ENCODE peak calls at places on chromosome 17, in four cellular contexts. J, C, P and W are unnamed samples. For H3K36me3, the result is how much of the 10 kb centered on the place peaks cover.

GRCh38 chr17:8889458-8890210 is 22.2 kb upstream of the PIK3R6 start:
- DNase-seq in J (no peak), C (peak), P (no peak), W (no peak)

GRCh38 chr17:5919104-5919503 is 151.1 kb upstream of the WSCD1 start:
- DNase-seq in J (no peak), C (no peak), P (no peak), W (no peak)

GRCh38 chr17:59561042-59561441 is 4.4 kb upstream of the DHX40 start:
- DNase-seq in J (no peak), C (peak), P (no peak), W (peak)

GRCh38 chr17:17590883-17591407 is 563 bp downstream of the PEMT start:
- DNase-seq in J (no peak), C (no peak), P (no peak), W (no peak)

GRCh38 chr17:30236807-30237206 is 1.3 kb upstream of the SLC6A4 start:
- DNase-seq in J (peak), C (peak), P (peak), W (no peak)

GRCh38 chr17:73667184-73667959 is 23.1 kb upstream of the SDK2 start:
- DNase-seq in J (no peak), C (no peak), P (no peak), W (no peak)

GRCh38 chr17:66276328-66276937 is 26.0 kb upstream of the PRKCA start:
- DNase-seq in J (no peak), C (no peak), P (no peak), W (peak)

GRCh38 chr17:14245002-14245401 is 8.3 kb upstream of the CDRT15 start:
- DNase-seq in J (no peak), C (no peak), P (no peak), W (no peak)

GRCh38 chr17:72609501-72609900 is 483.0 kb downstream of the SLC39A11 start:
- DNase-seq in J (no peak), C (no peak), P (no peak), W (peak)

GRCh38 chr17:81241648-81242420 is 2.7 kb downstream of the NDUFAF8 start:
- DNase-seq in J (no peak), C (peak), P (peak), W (peak)

GRCh38 chr17:20706752-20707372 is 127.3 kb downstream of the CDRT15L2 start:
- DNase-seq in J (no peak), C (no peak), P (no peak), W (no peak)

GRCh38 chr17:72474243-72474642 is 353.4 kb downstream of the SOX9 start:
- DNase-seq in J (no peak), C (no peak), P (no peak), W (no peak)

GRCh38 chr17:72563952-72564351 is 443.1 kb downstream of the SOX9 start:
- DNase-seq in J (no peak), C (no peak), P (no peak), W (no peak)

GRCh38 chr17:75849304-75849695 is 5.1 kb upstream of the UNC13D start:
- DNase-seq in J (no peak), C (no peak), P (no peak), W (no peak)
- H3K36me3 ChIP-seq in J (half or more), C (under half), P (under half), W (half or more)

GRCh38 chr17:75289122-75289831 is at the start of gene SLC25A19:
- DNase-seq in J (peak), C (peak), P (peak), W (peak)
- TF ChIP-seq CTCF in J (peak), C (peak), P (peak), W (peak)

GRCh38 chr17:36494674-36495073 is 8.2 kb downstream of the ZNHIT3 start:
- DNase-seq in J (no peak), C (no peak), P (no peak), W (no peak)
- H3K36me3 ChIP-seq in J (under half), C (half or more), P (under half), W (under half)

DNA sequence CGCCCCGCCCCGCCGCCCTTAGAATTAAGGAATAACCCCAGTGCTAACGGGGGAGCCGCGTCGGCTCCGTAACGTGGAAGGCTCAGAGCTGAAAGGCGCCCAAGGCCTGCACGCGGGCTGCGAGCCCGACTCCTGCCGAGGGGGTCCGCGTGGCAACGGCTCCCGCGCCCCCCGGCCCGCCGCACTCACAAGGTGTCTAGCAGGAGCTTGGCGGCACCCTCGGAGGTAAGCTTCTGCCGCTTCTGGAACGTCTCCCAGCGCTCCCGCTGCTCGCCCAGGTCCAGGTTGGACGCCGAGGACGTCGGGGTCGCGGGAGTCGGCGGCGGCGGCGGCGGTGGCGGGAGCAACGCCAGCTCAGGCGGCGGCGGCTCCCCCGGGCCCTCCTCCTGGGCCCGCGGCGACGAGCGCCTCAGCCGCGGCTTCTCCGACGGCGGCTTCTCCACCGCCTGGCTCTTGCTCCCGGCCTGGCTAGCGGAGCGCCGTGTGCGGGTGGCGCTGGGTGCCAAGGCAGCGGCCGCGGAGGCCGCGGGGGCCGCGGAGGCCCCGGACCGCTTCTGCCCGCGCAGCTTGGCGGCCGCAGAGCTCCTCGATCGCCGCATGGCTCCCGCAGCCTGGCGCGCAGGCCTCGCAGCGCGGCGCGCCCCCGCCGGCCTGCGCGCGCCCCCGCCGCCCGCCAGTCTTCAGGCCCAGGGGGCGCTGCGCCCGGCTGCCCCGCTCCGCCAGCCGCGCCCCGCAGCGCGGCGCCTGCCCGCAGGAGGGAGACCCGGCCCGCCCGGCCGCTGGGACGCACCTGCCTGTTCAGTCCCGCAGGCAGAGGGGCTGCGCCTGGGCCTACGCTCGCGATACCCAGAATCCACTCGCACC is at the start of gene CENPV:
- DNase-seq in J (no peak), C (peak), P (peak), W (peak)
- TF ChIP-seq CTCF in J (no peak), C (no peak), P (peak), W (no peak)

GRCh38 chr17:46194393-46195216 is 1.4 kb upstream of the KANSL1 start:
- DNase-seq in J (no peak), C (no peak), P (no peak), W (peak)

GRCh38 chr17:46192211-46192483 is 1.1 kb downstream of the KANSL1 start:
- DNase-seq in J (no peak), C (no peak), P (no peak), W (no peak)

GRCh38 chr17:46193626-46194392 is 580 bp upstream of the KANSL1 start:
- DNase-seq in J (peak), C (peak), P (peak), W (peak)

GRCh38 chr17:46192484-46193245 is 564 bp downstream of the KANSL1 start:
- DNase-seq in J (peak), C (peak), P (peak), W (peak)

GRCh38 chr17:46193246-46193625 is at the start of gene KANSL1:
- DNase-seq in J (peak), C (peak), P (peak), W (peak)
- H3K36me3 ChIP-seq in J (under half), C (under half), P (under half), W (under half)

GRCh38 chr17:9931144-9931543 is 26.1 kb upstream of the RCVRN start:
- DNase-seq in J (no peak), C (no peak), P (no peak), W (no peak)

GRCh38 chr17:9929873-9930272 is 24.8 kb upstream of the RCVRN start:
- DNase-seq in J (no peak), C (no peak), P (no peak), W (no peak)

GRCh38 chr17:9926150-9926804 is 21.2 kb upstream of the RCVRN start:
- DNase-seq in J (no peak), C (no peak), P (no peak), W (no peak)

GRCh38 chr17:9925457-9925856 is 20.4 kb upstream of the RCVRN start:
- DNase-seq in J (no peak), C (no peak), P (no peak), W (no peak)

DNA sequence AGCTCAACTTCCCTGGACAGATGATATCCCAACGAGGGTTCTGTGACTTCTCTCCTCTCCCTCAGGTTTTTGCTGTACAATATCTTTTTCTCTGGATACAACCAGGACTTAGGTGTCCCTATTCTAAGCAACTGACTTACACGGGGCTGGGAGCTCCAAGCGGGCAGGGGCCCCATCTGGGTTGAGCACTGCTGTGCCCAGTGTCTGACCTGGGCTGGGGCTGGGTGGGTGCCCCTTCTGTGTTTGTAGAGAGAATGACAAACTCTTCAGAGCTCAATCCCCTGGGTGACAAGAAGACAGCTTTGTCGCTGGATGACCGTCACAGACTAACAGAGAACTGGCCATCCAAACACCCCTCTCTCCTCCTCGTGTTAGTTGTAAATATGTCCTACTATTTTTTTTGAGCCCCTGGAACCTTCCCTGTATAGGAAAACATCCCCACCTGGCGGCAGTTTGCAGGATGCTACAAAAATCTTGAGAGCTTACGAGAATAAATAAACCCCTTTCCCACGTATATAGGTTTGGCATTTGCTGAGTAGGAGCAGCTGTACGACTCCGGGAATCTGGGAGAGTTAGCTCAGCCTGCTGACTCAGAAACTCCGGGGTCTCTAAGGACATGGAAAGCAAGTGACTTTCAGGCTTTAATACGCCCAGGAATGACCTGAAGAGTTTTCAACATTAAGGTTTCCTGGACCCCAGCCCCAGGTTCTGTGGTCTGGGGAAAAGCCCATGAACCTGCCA is 23.7 kb upstream of the RCVRN start:
- DNase-seq in J (no peak), C (peak), P (no peak), W (peak)
- TF ChIP-seq CTCF in J (no peak), C (peak), P (peak), W (peak)

GRCh38 chr17:50135316-50136095 is 5.5 kb upstream of the SAMD14 start:
- DNase-seq in J (no peak), C (no peak), P (no peak), W (no peak)
- H3K36me3 ChIP-seq in J (under half), C (under half), P (under half), W (half or more)

GRCh38 chr17:57498443-57498842 is 242.1 kb downstream of the MSI2 start:
- DNase-seq in J (no peak), C (no peak), P (no peak), W (no peak)

GRCh38 chr17:57502696-57503307 is 242.3 kb downstream of the CCDC182 start:
- DNase-seq in J (no peak), C (no peak), P (no peak), W (no peak)

GRCh38 chr17:57496382-57496781 is 240.1 kb downstream of the MSI2 start:
- DNase-seq in J (no peak), C (no peak), P (no peak), W (no peak)

GRCh38 chr17:57501016-57501415 is 244.1 kb downstream of the CCDC182 start:
- DNase-seq in J (no peak), C (no peak), P (no peak), W (no peak)

DNA sequence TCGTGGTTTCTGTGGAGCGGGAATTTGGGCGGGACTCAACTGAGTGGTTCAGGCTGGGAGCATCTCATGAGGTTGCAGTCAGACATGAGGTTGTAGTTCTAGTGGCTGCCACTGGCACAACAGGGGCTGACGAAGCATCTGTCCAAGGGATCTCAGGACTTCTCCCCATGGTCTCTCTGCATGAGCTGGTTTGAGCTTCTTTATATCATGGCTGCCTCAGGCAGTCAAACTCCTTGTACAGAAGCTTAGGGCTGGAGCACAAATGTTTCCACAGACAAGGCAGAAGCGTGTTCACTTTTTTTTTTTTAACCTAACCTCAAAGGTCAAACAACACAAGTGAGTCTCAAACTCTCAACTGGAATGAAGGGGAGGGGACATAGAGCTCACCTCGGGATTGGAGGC is 243.3 kb downstream of the MSI2 start:
- DNase-seq in J (no peak), C (no peak), P (no peak), W (peak)
- TF ChIP-seq CTCF in J (no peak), C (peak), P (no peak), W (peak)